ENCODE peak calls at places on chromosomes 13 and 19, in ten cellular contexts. H, U, A, G, S, F, T, R, Y and L are unnamed samples.

GRCh38 chr13:26328326-26328725 is 74.4 kb downstream of the CDK8 start:
- DNase-seq in A (no peak), S (no peak), T (no peak), F (no peak), R (no peak), G (no peak), Y (no peak), H (no peak), U (no peak), L (no peak)

GRCh38 chr19:2154587-2155075 is 3.3 kb upstream of the AP3D1 start:
- DNase-seq in U (no peak), G (no peak), R (peak; percentile 74), A (peak; percentile 57), S (no peak), F (no peak), Y (peak; percentile 10), T (no peak), H (no peak), L (no peak)

GRCh38 chr13:66558511-66558910 is 671.6 kb downstream of the PCDH9 start:
- DNase-seq in R (no peak), U (no peak), T (no peak), A (peak; percentile 10), F (no peak), H (no peak), S (no peak), G (peak; percentile 33), Y (no peak), L (no peak)

GRCh38 chr13:113914333-113915011 is 50.6 kb upstream of the GAS6 start:
- DNase-seq in F (no peak), S (no peak), H (no peak), U (no peak), G (no peak), Y (no peak), R (no peak), T (no peak), A (no peak), L (no peak)

GRCh38 chr19:43594710-43595604 is 977 bp downstream of the IRGQ start:
- DNase-seq in U (peak; percentile 69), S (peak; percentile 56), H (peak; percentile 76), A (peak; percentile 65), R (peak; percentile 36), G (peak; percentile 91), Y (peak; percentile 90), F (no peak), T (peak; percentile 61), L (peak; percentile 18)

GRCh38 chr19:1066748-1067340 is at the start of gene ARHGAP45:
- DNase-seq in S (no peak), Y (peak; percentile 63), R (no peak), U (peak; percentile 82), F (no peak), A (no peak), T (no peak), H (no peak), G (peak; percentile 52), L (no peak)

GRCh38 chr13:100773923-100774641 is 99.5 kb upstream of the TMTC4 start:
- DNase-seq in H (no peak), Y (no peak), G (no peak), U (no peak), A (no peak), R (no peak), S (no peak), F (no peak), T (no peak), L (no peak)

GRCh38 chr13:30292325-30292724 is 15.0 kb downstream of the KATNAL1 start:
- DNase-seq in Y (peak; percentile 7), H (no peak), U (no peak), G (no peak), A (no peak), T (no peak), S (no peak), R (no peak), F (no peak), L (no peak)

GRCh38 chr13:99969368-99969933 is 2.1 kb downstream of the ZIC5 start:
- DNase-seq in Y (no peak), S (no peak), R (no peak), H (no peak), F (no peak), T (no peak), G (peak; percentile 58), U (no peak), A (no peak), L (no peak)

GRCh38 chr13:31421756-31422155 is 222.0 kb downstream of the B3GLCT start:
- DNase-seq in F (no peak), H (no peak), Y (no peak), S (no peak), U (no peak), T (no peak), G (no peak), R (no peak), A (peak; percentile 28), L (no peak)

GRCh38 chr13:98664047-98664446 is 87.1 kb upstream of the STK24 start:
- DNase-seq in U (no peak), T (no peak), H (peak; percentile 17), G (no peak), R (peak; percentile 69), A (peak; percentile 89), F (no peak), Y (no peak), S (no peak), L (no peak)

GRCh38 chr13:21338156-21338555 is 120.9 kb downstream of the ZDHHC20 start:
- DNase-seq in A (no peak), G (peak; percentile 38), F (no peak), S (no peak), Y (no peak), R (no peak), U (no peak), H (no peak), T (no peak), L (no peak)

GRCh38 chr19:49767380-49767779 is 579 bp downstream of the AP2A1 start:
- DNase-seq in S (no peak), U (no peak), H (no peak), A (no peak), G (peak; percentile 59), F (no peak), R (peak; percentile 23), T (no peak), Y (peak; percentile 41), L (no peak)

GRCh38 chr13:68608147-68608546 is 1378.0 kb upstream of the PCDH9 start:
- DNase-seq in G (no peak), A (no peak), R (no peak), T (no peak), F (no peak), H (no peak), S (no peak), Y (no peak), U (no peak), L (no peak)

GRCh38 chr13:23554000-23554399 is 16.2 kb upstream of the TNFRSF19 start:
- DNase-seq in T (no peak), A (peak; percentile 33), S (no peak), F (no peak), H (no peak), G (no peak), U (no peak), Y (no peak), R (peak; percentile 45), L (no peak)

GRCh38 chr19:46650445-46650844 is 10.5 kb downstream of the DACT3 start:
- DNase-seq in H (no peak), G (no peak), S (no peak), R (no peak), F (no peak), T (no peak), Y (no peak), A (no peak), U (no peak), L (no peak)

GRCh38 chr13:110647365-110647737 is 32.0 kb downstream of the NAXD start:
- DNase-seq in Y (no peak), T (no peak), F (no peak), R (no peak), S (no peak), H (no peak), U (no peak), A (no peak), G (no peak), L (no peak)
- TF ChIP-seq CTCF in Y (no peak), T (no peak), F (no peak), R (no peak), S (no peak), H (no peak), U (no peak), A (no peak), G (no peak), L (no peak)

GRCh38 chr19:35851213-35852028 is 883 bp downstream of the NPHS1 start:
- DNase-seq in S (peak; percentile 22), U (no peak), A (no peak), Y (peak; percentile 36), T (peak; percentile 77), H (no peak), F (no peak), R (no peak), G (peak; percentile 77), L (no peak)
- TF ChIP-seq CTCF in S (peak; percentile 42), U (no peak), A (no peak), Y (peak; percentile 12), T (no peak), H (no peak), F (no peak), R (no peak), G (peak; percentile 63), L (no peak)

DNA sequence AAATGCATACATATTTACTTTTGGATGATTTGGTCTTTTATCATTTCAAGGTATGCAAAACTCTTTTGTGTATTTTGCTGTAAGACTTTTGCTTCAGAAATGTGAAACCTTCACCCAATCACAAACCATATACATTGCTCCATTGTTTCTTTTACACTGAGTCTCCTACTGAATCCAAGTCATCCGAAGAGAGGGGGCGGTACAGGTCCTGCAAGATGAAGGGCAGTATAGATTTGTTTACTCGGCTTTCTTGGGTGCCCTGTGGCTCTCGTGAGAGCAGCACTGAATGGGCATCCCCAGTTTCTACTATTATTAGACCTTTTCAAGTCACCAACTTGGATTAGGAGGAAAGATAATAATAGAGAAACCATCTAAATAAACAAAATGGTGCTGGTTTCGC is 280.6 kb downstream of the DCLK1 start:
- DNase-seq in A (no peak), G (no peak), R (no peak), T (no peak), F (no peak), H (no peak), S (no peak), Y (no peak), U (no peak), L (no peak)
- TF ChIP-seq CTCF in A (no peak), G (no peak), R (no peak), T (no peak), F (no peak), H (no peak), S (no peak), Y (no peak), U (no peak), L (no peak)

DNA sequence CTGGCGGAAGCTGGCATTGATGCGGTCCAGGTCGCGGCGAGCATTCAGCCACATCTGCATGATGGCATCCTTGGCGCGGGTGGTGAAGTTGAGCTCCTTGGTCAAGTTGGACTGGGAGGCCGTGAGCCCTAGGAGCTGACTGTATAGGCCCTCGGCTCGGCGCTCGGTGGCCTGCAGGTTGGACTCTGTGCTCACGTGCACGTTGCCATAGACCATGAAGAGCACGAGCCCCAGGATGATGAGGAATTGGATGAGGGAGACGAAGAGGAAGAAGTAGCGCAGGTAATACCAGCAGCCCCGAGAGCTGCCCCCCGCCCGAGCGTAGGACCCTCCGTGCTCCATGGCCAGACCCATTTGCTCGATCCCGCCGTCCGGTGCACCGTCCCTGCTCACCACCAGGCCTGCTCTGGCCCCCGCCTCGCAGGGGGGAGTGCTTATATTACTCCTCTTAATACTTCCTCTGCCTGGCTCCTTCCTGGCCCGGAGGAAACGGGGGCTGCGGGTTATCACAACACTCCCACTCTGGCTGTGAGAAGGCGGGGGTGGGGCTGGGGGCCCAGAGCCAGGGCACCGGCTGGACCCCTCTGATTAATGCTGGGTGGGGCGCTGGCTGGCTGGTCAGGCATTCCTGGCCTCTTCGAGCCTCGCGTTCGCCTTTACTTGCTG is at the start of gene PLVAP:
- DNase-seq in T (no peak), F (no peak), R (no peak), S (no peak), H (no peak), G (no peak), A (no peak), U (no peak), Y (no peak), L (no peak)
- TF ChIP-seq CTCF in T (no peak), F (no peak), R (no peak), S (no peak), H (no peak), G (no peak), A (no peak), U (no peak), Y (no peak), L (no peak)